ENCODE peak calls at places on chromosomes 2 and 18, in five cellular contexts. P is NB4, T is BE2C, X is neural progenitor cell, R is MM.1S. Z is an unnamed sample.

GRCh38 chr2:55357907-55358306 is 61.7 kb downstream of the CCDC88A start:
- DNase-seq in P (no peak), T (no peak), X (no peak), R (no peak), Z (no peak)

GRCh38 chr2:20622296-20622686 is 28.6 kb downstream of the HS1BP3 start:
- DNase-seq in P (no peak), T (no peak), X (no peak), R (no peak), Z (no peak)

GRCh38 chr2:70557171-70557838 is 3.7 kb upstream of the TGFA start:
- DNase-seq in P (no peak), T (no peak), X (no peak), R (no peak), Z (no peak)

GRCh38 chr2:218032336-218033171 is 29.8 kb upstream of the TNS1 start:
- DNase-seq in P (no peak), T (peak), X (peak), R (no peak), Z (no peak)

GRCh38 chr2:13542061-13542460 is 825.3 kb downstream of the TRIB2 start:
- DNase-seq in P (no peak), T (no peak), X (no peak), R (peak), Z (no peak)

GRCh38 chr2:108587621-108588020 is 53.4 kb downstream of the LIMS1 start:
- DNase-seq in P (no peak), T (no peak), X (no peak), R (no peak), Z (no peak)

GRCh38 chr18:77005651-77006195 is 126.9 kb downstream of the MBP start:
- DNase-seq in P (no peak), T (no peak), X (no peak), R (no peak), Z (no peak)

GRCh38 chr2:2648094-2648493 is 317.0 kb upstream of the MYT1L start:
- DNase-seq in P (no peak), T (no peak), X (no peak), R (no peak), Z (no peak)

DNA sequence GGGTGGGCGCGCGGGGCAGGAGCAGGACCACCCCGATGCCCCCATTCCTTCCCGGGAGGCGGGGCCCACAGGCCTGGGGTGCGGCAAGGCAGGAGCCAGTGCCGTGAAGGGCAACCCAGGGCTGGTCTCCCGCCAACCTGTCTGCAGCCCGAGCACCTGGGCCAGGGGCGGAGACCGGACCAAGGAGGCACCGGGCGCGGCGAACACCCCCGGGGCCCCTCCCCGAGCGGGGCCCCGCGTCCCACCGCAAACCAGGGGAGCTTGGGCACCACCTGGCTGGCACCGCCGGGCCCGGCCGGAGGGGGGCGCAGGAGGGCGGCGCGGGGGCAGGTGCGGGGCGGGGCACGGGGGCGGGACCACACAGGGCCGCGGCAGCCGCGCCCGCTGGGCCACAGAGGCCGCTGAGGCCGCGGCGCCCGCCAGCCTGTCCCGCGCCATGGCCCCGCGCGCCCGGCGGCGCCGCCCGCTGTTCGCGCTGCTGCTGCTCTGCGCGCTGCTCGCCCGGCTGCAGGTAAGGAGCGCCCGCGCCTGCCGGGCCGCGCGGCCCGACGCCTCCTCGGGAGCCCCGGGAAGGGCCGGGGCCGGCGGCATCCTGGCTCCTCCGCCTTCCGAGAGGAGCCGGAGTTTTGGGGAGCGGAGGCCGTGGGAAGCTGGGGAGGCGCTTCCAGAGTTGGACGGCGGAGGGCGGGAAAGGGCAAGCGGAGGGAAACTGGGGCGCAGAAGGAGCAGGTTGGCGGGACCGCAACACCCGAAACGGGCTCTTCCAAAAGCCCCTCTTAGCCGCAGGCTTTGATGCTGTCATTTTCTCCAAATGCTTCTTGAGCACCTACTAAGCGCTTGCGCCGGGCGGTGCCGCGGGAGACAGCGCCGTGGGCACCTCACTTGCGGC is at the start of gene TNFRSF11A:
- DNase-seq in P (peak), T (no peak), X (peak), R (peak), Z (no peak)
- TF ChIP-seq CTCF in P (peak), T (no peak), X (peak), R (peak), Z (no peak)

GRCh38 chr2:43226955-43227829 is 786 bp upstream of the ZFP36L2 start:
- DNase-seq in P (peak), T (peak), X (peak), R (peak), Z (peak)

GRCh38 chr2:43226558-43226954 is at the start of gene ZFP36L2:
- DNase-seq in P (peak), T (peak), X (peak), R (peak), Z (peak)

GRCh38 chr2:43227830-43228280 is 1.4 kb upstream of the ZFP36L2 start:
- DNase-seq in P (no peak), T (no peak), X (no peak), R (peak), Z (no peak)

GRCh38 chr2:43228782-43229659 is 2.6 kb upstream of the ZFP36L2 start:
- DNase-seq in P (peak), T (no peak), X (no peak), R (peak), Z (no peak)

GRCh38 chr2:43228341-43228751 is 1.9 kb upstream of the ZFP36L2 start:
- DNase-seq in P (peak), T (no peak), X (no peak), R (peak), Z (no peak)
- H3K4me3 ChIP-seq in P (peak), T (no peak), X (no peak), R (peak), Z (peak)

GRCh38 chr2:47073217-47073616 is 81.9 kb downstream of the STPG4 start:
- DNase-seq in P (no peak), T (no peak), X (no peak), R (no peak), Z (no peak)

GRCh38 chr2:47072728-47073191 is 82.3 kb downstream of the STPG4 start:
- DNase-seq in P (peak), T (peak), X (no peak), R (no peak), Z (no peak)

GRCh38 chr2:47070920-47071824 is 83.9 kb downstream of the STPG4 start:
- DNase-seq in P (peak), T (peak), X (no peak), R (peak), Z (no peak)

GRCh38 chr2:47073641-47074040 is 81.5 kb downstream of the STPG4 start:
- DNase-seq in P (no peak), T (no peak), X (no peak), R (no peak), Z (no peak)

GRCh38 chr2:47072018-47072691 is 83.0 kb downstream of the STPG4 start:
- DNase-seq in P (no peak), T (peak), X (peak), R (no peak), Z (no peak)
- TF ChIP-seq CTCF in P (no peak), T (peak), X (no peak), R (no peak), Z (peak)

GRCh38 chr2:8139668-8140202 is 542.1 kb upstream of the ID2 start:
- DNase-seq in P (no peak), T (no peak), X (no peak), R (no peak), Z (no peak)
- H3K4me3 ChIP-seq in P (no peak), T (no peak), X (no peak), R (no peak), Z (no peak)

GRCh38 chr2:24022324-24022974 is 12.6 kb downstream of the MFSD2B start:
- DNase-seq in P (no peak), T (no peak), X (no peak), R (no peak), Z (no peak)

GRCh38 chr2:24024018-24024417 is 14.1 kb downstream of the MFSD2B start:
- DNase-seq in P (no peak), T (peak), X (peak), R (no peak), Z (no peak)

GRCh38 chr2:24022975-24023575 is 13.2 kb downstream of the MFSD2B start:
- DNase-seq in P (no peak), T (no peak), X (no peak), R (no peak), Z (no peak)

GRCh38 chr2:24019729-24020128 is 9.8 kb downstream of the MFSD2B start:
- DNase-seq in P (no peak), T (no peak), X (no peak), R (no peak), Z (no peak)

DNA sequence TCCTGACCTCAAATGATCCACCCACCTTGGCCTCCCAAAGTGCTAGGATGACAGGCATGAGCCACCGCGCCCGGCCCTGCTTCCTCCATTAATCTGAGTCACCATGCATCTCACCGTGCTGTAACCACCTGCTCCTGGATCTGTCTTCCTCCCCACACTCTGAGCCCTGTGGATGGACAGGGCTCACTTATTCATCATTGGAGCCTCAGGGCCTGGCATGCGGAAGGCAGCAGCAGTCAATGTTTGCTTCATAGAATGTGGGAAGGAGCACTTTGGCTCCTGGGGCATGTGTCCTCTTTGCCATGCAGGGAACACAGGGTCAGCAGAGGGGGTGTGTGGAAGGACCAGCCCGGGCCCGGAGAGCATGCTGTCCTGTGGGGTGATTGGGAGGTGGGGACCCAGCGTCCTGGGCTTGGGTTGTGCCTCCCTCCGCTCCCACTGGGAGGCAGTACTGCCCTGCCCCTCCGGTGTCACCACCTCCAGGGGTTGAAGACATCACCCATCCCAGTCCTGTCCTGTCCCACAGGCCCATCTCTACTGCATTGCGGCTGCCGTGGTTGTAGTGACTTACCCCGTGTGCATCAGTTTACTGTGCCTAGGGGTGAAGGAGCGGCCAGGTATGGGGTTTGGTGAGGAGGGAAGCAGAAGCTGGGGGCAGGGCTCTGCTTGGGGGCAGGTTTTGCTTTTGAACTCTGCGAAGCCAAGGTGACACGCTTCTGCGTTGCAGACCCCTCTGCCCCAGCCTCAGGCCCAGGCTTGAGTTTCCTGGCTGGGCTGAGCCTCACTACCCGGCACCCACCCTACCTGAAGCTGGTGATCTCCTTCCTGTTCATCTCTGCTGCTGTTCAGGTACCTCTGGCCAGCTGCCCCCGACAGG is 11.5 kb downstream of the MFSD2B start:
- DNase-seq in P (peak), T (peak), X (peak), R (no peak), Z (no peak)
- TF ChIP-seq CTCF in P (peak), T (peak), X (peak), R (peak), Z (no peak)

DNA sequence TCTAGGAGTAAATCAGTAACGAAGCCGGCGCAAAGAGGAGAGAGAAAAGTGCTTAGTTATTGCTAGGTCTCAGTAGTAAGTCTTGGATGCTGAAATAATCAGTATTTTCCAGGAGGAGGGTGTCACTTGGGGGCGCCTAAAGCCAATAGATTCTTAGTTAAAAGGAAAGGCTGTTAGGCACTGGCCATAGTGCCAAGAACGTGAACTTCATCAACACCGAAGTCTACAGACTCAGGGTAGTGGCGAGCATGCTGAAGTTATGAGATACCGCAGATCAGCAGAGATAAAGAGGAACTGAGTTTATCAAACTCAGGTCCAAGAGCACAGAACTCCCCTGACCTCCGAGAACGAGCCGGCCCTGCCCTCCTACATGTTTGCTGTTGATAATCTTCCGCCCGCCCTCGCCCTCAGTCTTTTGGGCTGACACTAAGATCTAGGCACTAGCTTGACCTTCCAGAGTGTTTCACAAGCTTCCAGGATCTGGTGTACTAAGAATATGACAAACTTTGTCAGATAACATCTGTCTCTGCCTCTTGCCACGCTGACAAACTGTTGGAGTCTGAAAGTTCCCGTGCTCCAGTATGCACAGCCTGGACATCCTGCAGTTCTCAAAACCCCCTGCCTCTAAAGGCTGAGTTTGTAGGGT is 49.2 kb downstream of the CYB5A start:
- DNase-seq in P (peak), T (no peak), X (no peak), R (no peak), Z (no peak)
- H3K4me3 ChIP-seq in P (no peak), T (no peak), X (no peak), R (no peak), Z (no peak)

GRCh38 chr2:166375736-166376487 is at the start of gene SCN9A:
- DNase-seq in P (peak), T (peak), X (peak), R (peak), Z (no peak)
- TF ChIP-seq CTCF in P (no peak), T (peak), X (peak), R (peak), Z (no peak)

Z was measured in esophagus squamous epithelium.